ENCODE peak calls at places on chromosomes 6 and 20, in four cellular contexts. F is pancreas, Y is foreskin fibroblast, E is cardiac muscle cell. T is an unnamed sample.

GRCh38 chr6:130223508-130223907 is 757 bp upstream of the SAMD3 start:
- DNase-seq in E (no peak), F (no peak), Y (no peak), T (no peak)

GRCh38 chr20:11108102-11108842 is 434.5 kb upstream of the JAG1 start:
- DNase-seq in Y (no peak), F (no peak), E (peak; percentile 21), T (no peak)

GRCh38 chr6:3617192-3617631 is 134.3 kb downstream of the PXDC1 start:
- DNase-seq in Y (no peak), E (no peak), F (no peak), T (no peak)

GRCh38 chr6:84791233-84791632 is 26.8 kb upstream of the TBX18 start:
- DNase-seq in E (no peak), F (no peak), Y (peak; percentile 83), T (no peak)

GRCh38 chr6:39558791-39559190 is 166.4 kb downstream of the KIF6 start:
- DNase-seq in F (no peak), Y (peak; percentile 12), E (no peak), T (no peak)

GRCh38 chr6:16243055-16243454 is 4.7 kb downstream of the GMPR start:
- DNase-seq in E (no peak), Y (peak; percentile 63), F (no peak), T (no peak)

GRCh38 chr6:82365011-82365751 is 1.6 kb downstream of the TPBG start:
- DNase-seq in E (peak; percentile 59), F (peak; percentile 32), Y (peak; percentile 58), T (no peak)

GRCh38 chr6:151179321-151179720 is 60.4 kb upstream of the AKAP12 start:
- DNase-seq in Y (peak; percentile 90), E (no peak), F (no peak), T (no peak)

DNA sequence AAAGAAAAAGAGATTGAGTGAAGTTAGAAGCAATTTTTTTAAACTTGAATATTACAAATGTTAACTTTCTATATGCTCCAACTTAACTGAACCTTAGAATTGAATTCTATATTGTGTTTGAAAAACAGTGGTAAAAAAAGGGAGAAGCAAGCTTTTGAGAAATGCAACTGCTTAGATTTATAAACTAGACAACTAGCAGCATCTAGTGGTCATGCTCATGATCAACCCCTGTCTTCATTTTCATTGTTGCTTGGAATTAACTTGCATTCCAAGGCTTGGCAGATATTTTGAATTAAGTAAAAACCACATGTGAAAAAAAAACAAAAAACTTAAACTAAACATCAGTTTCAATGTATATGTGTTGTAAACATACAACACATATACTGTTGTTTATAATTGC is 113.1 kb downstream of the C6orf58 start:
- DNase-seq in Y (peak; percentile 60), F (no peak), E (peak; percentile 18), T (no peak)
- TF ChIP-seq CTCF in Y (peak; percentile 69), F (no peak), E (peak; percentile 65), T (peak; percentile 63)

DNA sequence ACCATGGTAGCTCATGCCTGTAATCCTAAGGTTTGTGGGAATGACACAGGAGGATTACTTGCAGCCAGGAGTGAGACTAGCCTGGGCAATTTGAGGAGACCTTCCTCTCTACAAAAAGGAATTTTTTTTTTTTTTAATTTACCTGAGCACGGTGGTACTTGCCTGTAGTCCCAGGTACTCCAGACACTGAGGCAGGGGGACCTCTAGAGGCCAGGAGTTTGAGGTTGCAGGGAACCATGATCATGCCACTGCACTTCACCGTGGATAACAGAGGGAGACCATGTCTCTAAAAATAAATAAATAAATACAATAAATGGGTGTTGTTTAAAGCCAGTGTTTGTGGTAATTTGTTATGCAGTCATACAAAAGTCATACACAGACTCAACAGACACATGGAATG is 2.4 kb upstream of the HLA-F start:
- DNase-seq in Y (no peak), E (no peak), F (no peak), T (no peak)
- TF ChIP-seq CTCF in Y (no peak), E (no peak), F (no peak), T (no peak)

GRCh38 chr6:52233975-52234823 is 10.1 kb downstream of the IL17F start:
- DNase-seq in Y (peak; percentile 79), E (peak; percentile 58), F (peak; percentile 47), T (no peak)
- TF ChIP-seq CTCF in Y (peak; percentile 35), E (peak; percentile 40), F (peak; percentile 47), T (peak; percentile 70)

DNA sequence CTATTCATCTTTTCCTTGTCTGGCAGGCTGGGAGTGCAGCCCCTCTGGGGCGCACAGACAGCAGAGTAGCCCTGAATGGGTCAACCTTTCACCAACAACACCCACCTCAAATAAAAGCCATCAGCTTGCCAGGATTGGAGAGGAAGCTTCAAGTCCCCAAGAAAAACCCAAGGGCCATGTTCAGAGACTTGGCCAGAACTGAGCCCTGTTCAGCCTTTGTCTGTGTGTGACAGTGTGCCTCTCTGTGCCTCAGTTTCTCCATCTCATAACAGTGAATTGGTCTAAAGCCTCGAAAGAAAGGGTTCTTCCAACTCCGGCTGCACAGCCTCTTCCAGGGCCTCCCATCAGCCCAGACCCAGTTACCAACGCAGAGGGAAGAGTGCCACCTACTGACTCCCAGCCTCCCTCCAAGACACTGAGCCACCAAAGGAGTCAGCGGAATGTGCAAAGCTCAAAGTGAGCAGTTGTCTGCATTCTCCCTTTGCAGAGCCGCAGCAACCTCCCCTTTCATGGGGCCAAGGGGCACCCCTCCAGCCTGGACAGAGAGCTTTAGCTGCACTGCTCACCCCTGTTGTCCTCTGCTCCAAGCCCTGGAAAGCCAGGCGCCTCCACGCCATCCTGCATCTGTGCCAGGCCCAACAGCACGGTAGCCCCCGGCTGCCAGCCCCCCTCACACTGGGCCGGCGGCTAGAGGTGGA is 82.7 kb upstream of the TOP1 start:
- DNase-seq in Y (peak; percentile 76), E (peak; percentile 80), F (no peak), T (peak; percentile 47)
- TF ChIP-seq CTCF in Y (peak; percentile 61), E (peak; percentile 88), F (peak; percentile 12), T (peak; percentile 85)

GRCh38 chr20:1422756-1423155 is 29.9 kb upstream of the FKBP1A start:
- DNase-seq in E (no peak), F (no peak), Y (peak; percentile 29), T (no peak)

GRCh38 chr20:1423206-1423605 is 30.4 kb upstream of the FKBP1A start:
- DNase-seq in F (no peak), Y (no peak), E (no peak), T (no peak)

GRCh38 chr20:1426231-1426849 is 33.5 kb upstream of the FKBP1A start:
- DNase-seq in F (no peak), Y (no peak), E (no peak), T (no peak)

GRCh38 chr20:1424336-1424735 is 31.5 kb upstream of the FKBP1A start:
- DNase-seq in E (no peak), F (no peak), Y (no peak), T (no peak)

DNA sequence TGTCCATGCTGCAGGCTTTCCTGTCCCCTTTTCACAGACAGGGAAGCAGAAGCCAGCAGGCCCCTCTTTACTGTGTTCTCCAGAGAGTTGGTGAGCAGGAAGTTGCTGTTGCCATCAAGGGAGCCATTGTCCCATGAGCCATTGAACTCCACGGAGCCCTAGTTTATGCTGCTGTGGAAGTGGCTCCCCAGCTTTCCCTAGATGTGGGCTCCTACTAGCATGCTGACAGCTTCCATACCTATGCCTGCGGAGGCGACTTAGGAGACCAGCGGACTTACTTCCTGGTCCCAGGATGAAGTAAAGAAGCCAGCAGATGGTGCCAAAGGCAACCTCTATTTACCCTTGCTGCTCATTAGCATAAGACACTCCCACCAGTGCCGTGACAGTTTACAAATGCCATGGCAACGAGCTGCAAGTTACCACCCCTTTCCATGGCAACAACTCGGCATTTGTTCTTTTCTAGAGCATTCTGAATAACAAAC is 30.8 kb upstream of the FKBP1A start:
- DNase-seq in E (peak; percentile 43), Y (peak; percentile 68), F (peak; percentile 34), T (no peak)
- TF ChIP-seq CTCF in E (peak; percentile 26), Y (no peak), F (no peak), T (peak; percentile 30)

GRCh38 chr6:32153252-32153834 is 598 bp upstream of the PPT2 start:
- DNase-seq in Y (no peak), F (no peak), E (peak; percentile 82), T (peak; percentile 22)
- TF ChIP-seq CTCF in Y (peak; percentile 19), F (no peak), E (peak; percentile 28), T (no peak)

GRCh38 chr6:118696262-118696661 is 44.9 kb upstream of the CEP85L start:
- DNase-seq in Y (peak; percentile 19), F (no peak), E (no peak), T (no peak)

GRCh38 chr6:118693562-118693961 is 42.2 kb upstream of the CEP85L start:
- DNase-seq in F (no peak), Y (no peak), E (no peak), T (no peak)

DNA sequence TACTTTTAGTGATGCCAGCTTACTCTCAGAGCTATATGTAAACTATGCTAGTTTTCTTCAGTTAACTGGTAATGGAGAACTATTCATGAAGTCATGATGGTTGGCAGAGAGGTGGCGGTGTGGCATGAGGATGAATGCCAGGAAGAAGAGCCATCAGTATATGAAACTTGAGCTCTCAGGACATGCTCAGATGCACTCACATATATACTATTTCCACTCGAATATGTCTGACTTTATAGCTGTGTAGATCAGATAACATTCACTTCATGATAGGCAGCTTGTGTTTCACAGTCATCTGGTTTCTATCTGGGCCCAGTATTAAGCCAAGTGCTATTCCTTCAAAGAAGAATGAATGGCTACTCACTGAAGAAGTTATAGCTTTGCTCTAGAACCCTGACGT is 46.2 kb upstream of the CEP85L start:
- DNase-seq in E (no peak), F (no peak), Y (peak; percentile 69), T (no peak)
- TF ChIP-seq CTCF in E (no peak), F (no peak), Y (no peak), T (no peak)

DNA sequence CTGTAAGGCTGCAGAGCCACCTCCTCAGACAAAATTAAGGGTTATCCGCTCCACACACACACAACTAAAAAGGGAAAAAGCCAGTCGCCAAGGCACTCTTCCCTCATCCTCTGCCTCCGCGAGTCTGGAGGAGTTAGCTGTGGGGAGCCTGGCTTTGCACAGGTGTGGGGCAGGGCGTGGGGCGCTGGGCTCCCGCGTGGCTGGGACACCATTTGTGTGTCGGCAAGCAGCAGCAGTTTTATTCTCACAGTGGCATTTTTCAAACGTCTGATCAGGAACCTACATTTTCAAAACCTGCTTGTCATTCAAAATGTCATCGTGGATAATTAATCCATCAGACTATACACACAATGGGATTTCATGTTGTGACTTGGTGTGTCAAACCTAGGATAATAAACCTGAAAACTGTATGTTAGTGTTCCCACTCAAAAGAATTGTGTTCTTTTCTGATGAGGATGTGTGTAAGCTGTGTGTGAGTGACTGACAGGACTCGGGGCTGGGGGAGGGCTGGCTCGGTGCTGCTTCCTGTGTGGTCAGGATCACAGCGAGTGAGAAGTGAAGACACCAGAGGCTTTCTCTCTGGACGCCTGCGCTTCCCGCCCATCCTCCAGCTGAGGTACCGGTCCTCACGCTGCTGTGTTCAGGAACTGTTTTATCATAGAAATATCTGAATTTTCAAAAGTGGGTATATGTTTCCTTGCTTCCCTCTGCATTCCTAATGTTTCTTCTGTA is 83.1 kb downstream of the IRF4 start:
- DNase-seq in Y (no peak), E (no peak), F (no peak), T (no peak)
- TF ChIP-seq CTCF in Y (no peak), E (no peak), F (no peak), T (no peak)

GRCh38 chr6:125512621-125513020 is 210.9 kb upstream of the HDDC2 start:
- DNase-seq in F (no peak), Y (no peak), E (no peak), T (no peak)
- TF ChIP-seq CTCF in F (no peak), Y (peak; percentile 13), E (peak; percentile 28), T (no peak)

GRCh38 chr20:38242848-38243449 is 17.6 kb downstream of the KIAA1755 start:
- DNase-seq in Y (peak; percentile 34), E (no peak), F (no peak), T (no peak)
- TF ChIP-seq CTCF in Y (peak; percentile 33), E (peak; percentile 32), F (no peak), T (peak; percentile 26)

T was measured in D721Med.